ENCODE peak calls at places on chromosome 6, in five cellular contexts. U is stimulated activated CD4-positive, alpha-beta T cell treated with anti-CD3 and anti-CD28 coated beads, TNF-alpha, amount 100 ng/mL, for 48 hours; S is hypothalamus; P is hepatocyte; C is DMS153. J is an unnamed sample.

GRCh38 chr6:134022650-134023049 is 29.8 kb downstream of the SLC2A12 start:
- DNase-seq in U (no peak), S (no peak), P (no peak), C (no peak), J (no peak)

GRCh38 chr6:15479761-15480160 is 183.1 kb downstream of the DTNBP1 start:
- DNase-seq in U (no peak), S (no peak), P (no peak), C (no peak), J (no peak)

GRCh38 chr6:116682334-116682712 is 1.3 kb downstream of the KPNA5 start:
- DNase-seq in U (no peak), S (no peak), P (peak; percentile 26), C (peak; percentile 9), J (no peak)

GRCh38 chr6:53887318-53887717 is 92.5 kb downstream of the LRRC1 start:
- DNase-seq in U (no peak), S (no peak), P (no peak), C (no peak), J (no peak)

GRCh38 chr6:74113901-74114300 is 417.9 kb downstream of the CD109 start:
- DNase-seq in U (no peak), S (no peak), P (no peak), C (no peak), J (no peak)

GRCh38 chr6:128754658-128755256 is 128.2 kb upstream of the LAMA2 start:
- DNase-seq in U (no peak), S (no peak), P (no peak), C (no peak), J (no peak)

GRCh38 chr6:25449774-25450173 is 170.6 kb downstream of the CARMIL1 start:
- DNase-seq in U (no peak), S (no peak), P (no peak), C (peak; percentile 4), J (no peak)

GRCh38 chr6:39812853-39813533 is 20.8 kb downstream of the DAAM2 start:
- DNase-seq in U (no peak), S (no peak), P (no peak), C (peak; percentile 95), J (peak; percentile 88)

GRCh38 chr6:27752038-27752885 is 159.9 kb downstream of the OR2B2 start:
- DNase-seq in U (peak; percentile 9), S (no peak), P (peak; percentile 88), C (peak; percentile 77), J (peak; percentile 65)

GRCh38 chr6:118669561-118669960 is 18.2 kb upstream of the CEP85L start:
- DNase-seq in U (no peak), S (no peak), P (no peak), C (no peak), J (no peak)

GRCh38 chr6:138410048-138410735 is 6.2 kb downstream of the HEBP2 start:
- DNase-seq in U (no peak), S (no peak), P (no peak), C (no peak), J (peak; percentile 52)

GRCh38 chr6:121382467-121383121 is 48.3 kb upstream of the TBC1D32 start:
- DNase-seq in U (no peak), S (no peak), P (peak; percentile 89), C (no peak), J (no peak)

GRCh38 chr6:42177514-42178364 is 4.6 kb downstream of the GUCA1A start:
- DNase-seq in U (no peak), S (no peak), P (no peak), C (no peak), J (no peak)

GRCh38 chr6:90347411-90347841 is 50.8 kb upstream of the BACH2 start:
- DNase-seq in U (no peak), S (no peak), P (no peak), C (no peak), J (no peak)

GRCh38 chr6:73285674-73286283 is 22.8 kb upstream of the KHDC1 start:
- DNase-seq in U (no peak), S (no peak), P (peak; percentile 57), C (no peak), J (peak; percentile 54)